ENCODE peak calls at places on chromosomes 2 and 18, in seven cellular contexts. G is hepatocyte, T is GM06990, K is fibroblast of the aortic adventitia, Y is kidney epithelial cell, V is OCI-LY7, Q is ovary. L is an unnamed sample.
A peak's percentile ranks its signal among the peaks of the same experiment; 100 is the strongest.

GRCh38 chr2:205800804-205801203 is 118.5 kb downstream of the NRP2 start:
- DNase-seq in G (peak; percentile 80), T (no peak), K (peak; percentile 84), Y (no peak), V (no peak), Q (peak; percentile 94), L (peak; percentile 75)

GRCh38 chr2:14903709-14904374 is 271.3 kb downstream of the LRATD1 start:
- DNase-seq in G (peak; percentile 48), T (peak; percentile 59), K (no peak), Y (no peak), V (peak; percentile 75), Q (no peak), L (no peak)

GRCh38 chr2:240394549-240394948 is 40.9 kb upstream of the GPC1 start:
- DNase-seq in G (no peak), T (no peak), K (no peak), Y (no peak), V (no peak), Q (peak; percentile 1), L (no peak)

GRCh38 chr2:177352441-177353070 is 40.0 kb upstream of the AGPS start:
- DNase-seq in G (no peak), T (no peak), K (no peak), Y (no peak), V (no peak), Q (no peak), L (no peak)

GRCh38 chr2:23595601-23596251 is 210.7 kb downstream of the KLHL29 start:
- DNase-seq in G (no peak), T (no peak), K (peak; percentile 9), Y (peak; percentile 49), V (no peak), Q (no peak), L (peak; percentile 78)

GRCh38 chr2:37344453-37345361 is at the start of gene QPCT:
- DNase-seq in G (no peak), T (peak; percentile 36), K (no peak), Y (no peak), V (peak; percentile 68), Q (peak; percentile 31), L (peak; percentile 43)

GRCh38 chr2:37809525-37809924 is 115.6 kb upstream of the RMDN2 start:
- DNase-seq in G (peak; percentile 60), T (no peak), K (peak; percentile 86), Y (no peak), V (no peak), Q (peak; percentile 32), L (peak; percentile 77)

GRCh38 chr2:10239561-10239967 is 63.1 kb upstream of the HPCAL1 start:
- DNase-seq in G (no peak), T (no peak), K (no peak), Y (no peak), V (no peak), Q (no peak), L (no peak)

GRCh38 chr2:237268004-237268708 is 145.8 kb downstream of the COL6A3 start:
- DNase-seq in G (no peak), T (no peak), K (peak; percentile 52), Y (no peak), V (no peak), Q (peak; percentile 61), L (no peak)
- TF ChIP-seq CTCF in G (no peak), T (no peak), K (no peak), Y (no peak), V (no peak), Q (no peak), L (no peak)

DNA sequence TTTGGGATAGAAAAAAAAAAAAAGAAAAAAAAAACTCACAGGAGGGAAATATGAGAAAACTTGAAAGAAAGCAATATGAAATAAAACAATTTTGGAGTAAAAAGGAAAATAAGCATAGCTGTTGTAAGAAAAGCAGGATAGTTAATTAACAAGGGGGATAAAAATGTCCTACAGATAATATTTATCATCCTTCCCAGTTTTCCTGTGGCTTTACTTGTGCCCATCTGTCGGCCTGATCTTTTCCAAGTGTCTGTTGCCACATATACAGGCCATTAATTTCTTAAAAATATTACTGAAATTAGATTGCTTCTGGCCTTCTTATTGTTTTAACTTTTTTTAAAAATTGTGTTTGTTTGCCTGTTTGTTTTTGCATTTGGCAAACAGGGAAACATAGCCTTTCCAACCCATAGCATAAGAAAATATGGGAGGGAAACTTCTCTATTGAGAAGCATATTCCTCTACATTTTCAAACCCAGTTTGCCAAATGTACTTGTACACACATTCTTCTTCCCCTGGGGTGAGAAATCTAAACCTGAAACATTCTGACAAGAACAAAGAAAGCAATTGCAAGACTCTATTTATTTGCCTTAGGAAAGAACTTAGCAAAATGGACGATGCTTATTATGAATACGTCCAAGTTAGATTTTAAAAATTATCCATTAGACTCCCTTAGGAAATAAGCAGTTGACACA is 272.3 kb downstream of the CDH20 start:
- DNase-seq in G (no peak), T (no peak), K (peak; percentile 20), Y (no peak), V (no peak), Q (no peak), L (peak; percentile 26)
- H3K4me3 ChIP-seq in G (no peak overlapping the region), T (no peak overlapping the region), K (peak overlapping the region; percentile 47), Y (peak overlapping the region; percentile 28), V (no peak overlapping the region), Q (no peak overlapping the region), L (peak overlapping the region; percentile 33)

GRCh38 chr2:203394519-203395227 is 66.5 kb downstream of the ABI2 start:
- DNase-seq in G (no peak), T (no peak), K (peak; percentile 32), Y (no peak), V (no peak), Q (no peak), L (no peak)
- TF ChIP-seq CTCF in G (no peak), T (peak; percentile 10), K (no peak), Y (no peak), V (peak; percentile 63), Q (no peak), L (no peak)

DNA sequence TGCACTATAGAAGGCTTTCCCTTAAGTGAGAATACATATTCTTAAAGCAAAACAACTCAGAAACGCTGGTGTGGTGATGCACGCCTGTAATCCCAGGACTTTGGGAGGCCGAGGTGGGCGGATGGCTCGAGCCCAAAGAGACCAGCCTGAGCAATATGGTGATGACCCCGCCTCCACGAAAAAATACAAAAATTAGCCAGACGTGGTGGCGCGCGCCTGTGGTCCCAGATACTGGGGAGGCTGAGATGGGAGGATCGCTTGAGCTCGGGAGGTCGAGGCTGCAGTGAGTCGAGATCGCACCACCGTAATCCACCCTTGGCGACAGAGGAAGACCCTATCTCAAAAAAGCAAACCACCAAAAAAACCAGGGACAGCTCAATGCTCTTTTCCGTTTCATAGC is 750 bp upstream of the CCDC150 start:
- DNase-seq in G (no peak), T (no peak), K (no peak), Y (no peak), V (no peak), Q (no peak), L (no peak)
- H3K4me3 ChIP-seq in G (no peak overlapping the region), T (no peak overlapping the region), K (no peak overlapping the region), Y (no peak overlapping the region), V (peak overlapping the region; percentile 95), Q (no peak overlapping the region), L (no peak overlapping the region)

GRCh38 chr2:21175895-21176646 is 52.3 kb downstream of the TDRD15 start:
- DNase-seq in G (peak; percentile 30), T (no peak), K (no peak), Y (no peak), V (peak; percentile 3), Q (no peak), L (no peak)
- TF ChIP-seq CTCF in G (peak; percentile 63), T (no peak), K (no peak), Y (no peak), V (peak; percentile 58), Q (peak; percentile 27), L (no peak)

DNA sequence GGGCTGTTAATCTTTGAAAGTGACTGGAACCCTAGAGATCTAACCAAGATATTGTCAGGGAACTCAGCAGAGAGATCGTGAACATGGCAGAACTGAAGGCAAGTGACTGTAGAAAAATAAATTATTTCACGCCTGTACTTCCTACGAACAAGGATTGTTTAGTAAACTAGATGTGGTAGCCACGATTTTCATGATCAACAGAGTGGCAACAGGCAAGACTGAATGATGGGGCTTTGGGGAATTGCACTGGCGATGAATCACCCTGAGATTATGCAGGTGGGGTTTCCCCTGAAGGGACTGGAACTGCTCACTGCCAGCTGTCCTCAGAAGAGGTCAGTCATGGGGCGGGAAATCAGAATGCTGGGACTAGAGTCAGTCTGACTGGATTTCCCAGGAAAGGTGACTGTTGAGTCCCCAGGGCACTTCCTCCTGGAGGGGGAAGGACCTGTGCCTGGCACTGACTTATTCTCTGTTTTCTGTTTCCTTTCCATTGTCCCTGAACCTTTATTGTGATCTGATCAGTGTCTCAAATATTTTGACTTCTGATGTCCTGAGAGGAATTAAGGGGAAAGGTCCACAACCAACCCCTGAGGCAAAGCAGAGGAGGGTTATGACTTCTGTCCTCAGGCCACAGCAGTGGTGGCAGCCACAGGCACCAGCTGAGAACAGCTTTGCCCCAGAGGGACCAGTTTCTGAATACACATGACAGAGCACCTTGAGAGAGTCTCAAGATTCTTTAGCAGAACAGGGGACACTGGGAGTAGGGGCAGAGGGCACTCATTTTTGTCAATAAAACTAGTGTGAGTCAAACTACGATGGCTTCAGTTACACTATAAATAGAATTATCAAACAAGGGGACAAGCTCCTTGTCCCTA is 70.0 kb downstream of the NAB1 start:
- DNase-seq in G (peak; percentile 82), T (peak; percentile 42), K (peak; percentile 75), Y (peak; percentile 91), V (no peak), Q (no peak), L (peak; percentile 32)
- H3K4me3 ChIP-seq in G (no peak overlapping the region), T (no peak overlapping the region), K (no peak overlapping the region), Y (no peak overlapping the region), V (no peak overlapping the region), Q (no peak overlapping the region), L (no peak overlapping the region)

DNA sequence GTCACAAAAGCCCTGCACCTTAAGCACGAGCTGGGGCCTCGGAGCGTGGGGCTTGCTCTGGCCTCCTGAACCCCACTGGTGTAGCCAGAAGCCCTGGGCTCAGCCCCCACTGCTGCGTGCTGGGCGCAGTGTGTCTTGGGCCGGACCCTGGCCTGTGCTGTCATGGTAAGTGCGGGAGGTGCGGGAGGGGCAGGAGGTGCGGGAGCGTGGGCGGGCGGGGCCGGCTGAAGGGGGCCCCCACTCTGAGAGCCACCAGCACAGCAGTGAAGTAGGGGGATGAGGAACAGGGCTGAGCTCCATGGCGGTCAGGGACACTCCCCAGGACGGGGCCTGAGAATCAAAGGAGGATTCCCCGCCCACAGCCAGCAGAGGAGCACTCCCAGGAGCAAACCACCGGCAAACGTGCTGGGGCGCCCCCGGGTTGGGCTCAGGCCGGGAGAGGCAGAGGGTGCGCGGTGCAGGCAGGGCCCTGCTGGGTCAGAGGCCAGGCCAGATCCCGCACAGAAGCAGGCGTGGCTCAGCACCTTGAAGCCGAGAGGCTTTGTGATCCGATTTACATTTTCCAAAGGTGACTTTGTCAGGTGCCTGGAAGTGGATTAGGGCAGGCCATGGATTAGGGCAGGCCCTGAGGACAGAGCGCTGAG is 152.1 kb upstream of the RAB6C start:
- DNase-seq in G (peak; percentile 34), T (no peak), K (no peak), Y (no peak), V (no peak), Q (no peak), L (no peak)
- TF ChIP-seq CTCF in G (no peak), T (no peak), K (no peak), Y (no peak), V (no peak), Q (no peak), L (no peak)